ENCODE peak calls at places on chromosome 13, in seven cellular contexts. E, B, O, W, L, Z and J are unnamed samples.

GRCh38 chr13:113305208-113305607 is 8.2 kb downstream of the LAMP1 start:
- DNase-seq in E (no peak), B (no peak), O (no peak), W (no peak), L (peak), Z (no peak), J (no peak)

GRCh38 chr13:109644956-109645355 is 141.4 kb downstream of the IRS2 start:
- DNase-seq in E (no peak), B (no peak), O (no peak), W (no peak), L (no peak), Z (no peak), J (no peak)

GRCh38 chr13:95301947-95302386 is 716 bp upstream of the ABCC4 start:
- DNase-seq in E (no peak), B (no peak), O (no peak), W (no peak), L (no peak), Z (no peak), J (peak)

GRCh38 chr13:33797622-33798021 is 20.3 kb upstream of the RFC3 start:
- DNase-seq in E (no peak), B (no peak), O (no peak), W (no peak), L (peak), Z (no peak), J (no peak)

GRCh38 chr13:89407357-89407756 is 1736.2 kb downstream of the SLITRK5 start:
- DNase-seq in E (no peak), B (no peak), O (no peak), W (no peak), L (no peak), Z (no peak), J (no peak)

GRCh38 chr13:113546571-113547247 is 37.8 kb upstream of the TFDP1 start:
- DNase-seq in E (peak), B (peak), O (peak), W (no peak), L (peak), Z (no peak), J (no peak)

GRCh38 chr13:103200118-103200885 is 134.1 kb upstream of the SLC10A2 start:
- DNase-seq in E (no peak), B (no peak), O (no peak), W (no peak), L (no peak), Z (no peak), J (no peak)

GRCh38 chr13:113856716-113857065 is 7.2 kb downstream of the GAS6 start:
- DNase-seq in E (no peak), B (no peak), O (peak), W (no peak), L (peak), Z (no peak), J (no peak)

GRCh38 chr13:21674271-21675009 is 3.6 kb downstream of the FGF9 start:
- DNase-seq in E (peak), B (no peak), O (peak), W (peak), L (no peak), Z (no peak), J (peak)

GRCh38 chr13:53382008-53382407 is 353.4 kb downstream of the OLFM4 start:
- DNase-seq in E (no peak), B (no peak), O (no peak), W (no peak), L (no peak), Z (no peak), J (no peak)

GRCh38 chr13:63124863-63125262 is 1709.2 kb upstream of the PCDH20 start:
- DNase-seq in E (no peak), B (no peak), O (no peak), W (peak), L (peak), Z (no peak), J (no peak)

GRCh38 chr13:33262997-33263396 is 22.6 kb downstream of the STARD13 start:
- DNase-seq in E (no peak), B (no peak), O (no peak), W (peak), L (no peak), Z (no peak), J (peak)

GRCh38 chr13:113864303-113864890 is 521 bp upstream of the GAS6 start:
- DNase-seq in E (no peak), B (no peak), O (no peak), W (no peak), L (no peak), Z (no peak), J (no peak)

GRCh38 chr13:32791545-32792172 is 205.4 kb downstream of the PDS5B start:
- DNase-seq in E (no peak), B (no peak), O (no peak), W (peak), L (peak), Z (no peak), J (peak)

GRCh38 chr13:44932850-44933251 is 56.4 kb downstream of the NUFIP1 start:
- DNase-seq in E (no peak), B (no peak), O (peak), W (no peak), L (peak), Z (no peak), J (no peak)

GRCh38 chr13:20390526-20391175 is 135.0 kb downstream of the CRYL1 start:
- DNase-seq in E (no peak), B (no peak), O (no peak), W (no peak), L (no peak), Z (no peak), J (no peak)

GRCh38 chr13:27790523-27790922 is 1.8 kb upstream of the GSX1 start:
- DNase-seq in E (peak), B (no peak), O (no peak), W (no peak), L (no peak), Z (no peak), J (no peak)

GRCh38 chr13:28573595-28574373 is 78.9 kb upstream of the FLT1 start:
- DNase-seq in E (no peak), B (no peak), O (no peak), W (peak), L (no peak), Z (no peak), J (no peak)

GRCh38 chr13:74464656-74465055 is 330.5 kb upstream of the KLF12 start:
- DNase-seq in E (no peak), B (no peak), O (peak), W (no peak), L (no peak), Z (no peak), J (no peak)

GRCh38 chr13:93289047-93289446 is 62.4 kb downstream of the GPC6 start:
- DNase-seq in E (no peak), B (no peak), O (no peak), W (no peak), L (peak), Z (no peak), J (no peak)

GRCh38 chr13:36353001-36353400 is 6.8 kb upstream of the SPART start:
- DNase-seq in E (no peak), B (no peak), O (no peak), W (no peak), L (no peak), Z (no peak), J (no peak)

GRCh38 chr13:40430234-40430633 is 236.2 kb downstream of the FOXO1 start:
- DNase-seq in E (no peak), B (no peak), O (no peak), W (no peak), L (no peak), Z (no peak), J (no peak)

GRCh38 chr13:82772802-82773201 is 1109.5 kb downstream of the SLITRK1 start:
- DNase-seq in E (no peak), B (no peak), O (no peak), W (no peak), L (peak), Z (no peak), J (no peak)

GRCh38 chr13:27962128-27962841 is 6.8 kb downstream of the CDX2 start:
- DNase-seq in E (peak), B (no peak), O (no peak), W (no peak), L (no peak), Z (no peak), J (no peak)

GRCh38 chr13:40692946-40693345 is 26.5 kb upstream of the FOXO1 start:
- DNase-seq in E (no peak), B (no peak), O (no peak), W (no peak), L (no peak), Z (no peak), J (no peak)

GRCh38 chr13:24678151-24678550 is 2.1 kb upstream of the ATP12A start:
- DNase-seq in E (no peak), B (peak), O (no peak), W (peak), L (no peak), Z (no peak), J (no peak)

GRCh38 chr13:65613004-65613403 is 1617.1 kb downstream of the PCDH9 start:
- DNase-seq in E (no peak), B (no peak), O (no peak), W (peak), L (no peak), Z (no peak), J (no peak)

GRCh38 chr13:114049026-114049425 is 75.2 kb upstream of the C13orf46 start:
- DNase-seq in E (no peak), B (peak), O (no peak), W (peak), L (no peak), Z (no peak), J (peak)

GRCh38 chr13:44739120-44739519 is 163.0 kb upstream of the TSC22D1 start:
- DNase-seq in E (no peak), B (no peak), O (no peak), W (no peak), L (no peak), Z (no peak), J (no peak)

GRCh38 chr13:43872181-43872580 is 7.4 kb downstream of the CCDC122 start:
- DNase-seq in E (no peak), B (no peak), O (no peak), W (no peak), L (no peak), Z (no peak), J (no peak)

GRCh38 chr13:49627831-49628652 is at the start of gene ARL11:
- DNase-seq in E (peak), B (peak), O (peak), W (peak), L (no peak), Z (no peak), J (peak)

GRCh38 chr13:30002577-30002976 is 152.2 kb upstream of the UBL3 start:
- DNase-seq in E (no peak), B (no peak), O (no peak), W (peak), L (peak), Z (no peak), J (no peak)

GRCh38 chr13:21580736-21581135 is 23.2 kb downstream of the MICU2 start:
- DNase-seq in E (no peak), B (no peak), O (no peak), W (no peak), L (no peak), Z (no peak), J (no peak)

GRCh38 chr13:55199132-55199531 is 1941.6 kb upstream of the PRR20A start:
- DNase-seq in E (peak), B (no peak), O (no peak), W (peak), L (no peak), Z (no peak), J (no peak)

DNA sequence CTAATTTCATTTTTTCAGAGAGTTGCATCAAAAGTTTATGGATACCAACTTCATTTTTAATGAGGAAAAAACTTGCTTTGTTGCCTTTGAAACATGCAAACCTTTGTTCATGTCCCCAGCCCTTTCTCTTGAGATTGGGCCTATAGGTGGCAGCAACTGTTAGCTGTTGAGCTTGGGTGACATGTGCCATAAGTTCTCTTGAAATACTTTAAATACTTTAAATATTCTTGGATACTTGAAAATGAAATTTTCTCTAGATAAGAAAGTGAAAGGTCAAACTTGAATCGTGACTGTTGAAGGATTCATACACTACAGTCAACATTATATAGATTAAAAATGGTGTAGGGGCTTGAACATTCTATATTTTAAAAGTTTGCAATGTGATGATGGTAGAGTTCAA is 294.9 kb downstream of the NDFIP2 start:
- DNase-seq in E (no peak), B (peak), O (peak), W (peak), L (peak), Z (no peak), J (peak)
- TF ChIP-seq CTCF in E (peak), B (peak), O (peak), W (peak), L (peak), Z (peak), J (no peak)

GRCh38 chr13:101115762-101116161 is 300.5 kb downstream of the NALCN start:
- DNase-seq in E (no peak), B (no peak), O (no peak), W (peak), L (peak), Z (no peak), J (no peak)
- TF ChIP-seq CTCF in E (no peak), B (no peak), O (no peak), W (no peak), L (peak), Z (no peak), J (no peak)

GRCh38 chr13:67077132-67077531 is 153.0 kb downstream of the PCDH9 start:
- DNase-seq in E (no peak), B (no peak), O (no peak), W (no peak), L (no peak), Z (no peak), J (no peak)

GRCh38 chr13:67078062-67078461 is 152.1 kb downstream of the PCDH9 start:
- DNase-seq in E (no peak), B (no peak), O (no peak), W (no peak), L (no peak), Z (no peak), J (no peak)

GRCh38 chr13:67071918-67072598 is 158.1 kb downstream of the PCDH9 start:
- DNase-seq in E (no peak), B (no peak), O (no peak), W (no peak), L (no peak), Z (no peak), J (no peak)

GRCh38 chr13:67076378-67076777 is 153.8 kb downstream of the PCDH9 start:
- DNase-seq in E (no peak), B (no peak), O (no peak), W (no peak), L (no peak), Z (no peak), J (no peak)

GRCh38 chr13:67075239-67075638 is 154.9 kb downstream of the PCDH9 start:
- DNase-seq in E (no peak), B (no peak), O (no peak), W (no peak), L (peak), Z (no peak), J (no peak)
- TF ChIP-seq CTCF in E (no peak), B (no peak), O (no peak), W (no peak), L (peak), Z (no peak), J (no peak)

GRCh38 chr13:111630411-111630810 is 310.0 kb downstream of the TEX29 start:
- DNase-seq in E (peak), B (no peak), O (no peak), W (no peak), L (no peak), Z (no peak), J (no peak)
- TF ChIP-seq CTCF in E (peak), B (no peak), O (no peak), W (no peak), L (no peak), Z (no peak), J (no peak)

GRCh38 chr13:31159306-31159705 is 2.4 kb downstream of the HSPH1 start:
- DNase-seq in E (no peak), B (no peak), O (no peak), W (no peak), L (peak), Z (no peak), J (peak)

GRCh38 chr13:31162151-31163008 is 676 bp upstream of the HSPH1 start:
- DNase-seq in E (peak), B (peak), O (peak), W (peak), L (peak), Z (peak), J (peak)

GRCh38 chr13:31160857-31161582 is 684 bp downstream of the HSPH1 start:
- DNase-seq in E (peak), B (peak), O (peak), W (peak), L (peak), Z (no peak), J (peak)

GRCh38 chr13:31166591-31166990 is 4.9 kb upstream of the HSPH1 start:
- DNase-seq in E (no peak), B (no peak), O (no peak), W (no peak), L (peak), Z (no peak), J (no peak)

DNA sequence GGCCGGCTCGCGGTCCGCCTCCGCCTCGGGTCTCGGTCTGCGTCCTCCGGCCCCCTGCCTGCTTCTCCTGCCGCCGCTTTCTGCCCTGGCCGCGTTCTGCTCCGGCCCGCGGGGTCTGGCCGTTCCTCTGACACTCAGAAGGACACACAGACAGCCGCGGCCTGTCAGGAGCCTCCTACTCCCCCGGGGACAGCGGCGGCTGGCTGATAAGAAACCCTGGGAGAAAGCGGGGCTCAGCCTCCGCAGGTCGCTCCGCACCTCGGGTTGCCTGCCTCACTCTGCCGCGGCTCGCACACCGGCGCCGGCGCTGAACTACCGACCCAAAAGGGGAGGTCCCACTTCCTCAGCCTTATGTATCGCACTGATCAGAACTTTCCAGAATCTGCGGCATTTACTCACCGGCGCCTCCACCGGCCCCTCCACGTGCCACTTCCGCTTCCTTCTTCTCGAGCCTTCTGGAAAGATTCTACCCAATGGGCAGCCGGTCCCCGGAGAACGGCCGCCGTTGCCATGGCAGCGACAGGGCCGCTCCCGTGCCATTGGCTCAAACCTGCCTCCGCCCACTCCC is at the start of gene HSPH1:
- DNase-seq in E (peak), B (peak), O (peak), W (peak), L (peak), Z (peak), J (peak)
- TF ChIP-seq CTCF in E (no peak), B (no peak), O (peak), W (no peak), L (no peak), Z (no peak), J (no peak)

DNA sequence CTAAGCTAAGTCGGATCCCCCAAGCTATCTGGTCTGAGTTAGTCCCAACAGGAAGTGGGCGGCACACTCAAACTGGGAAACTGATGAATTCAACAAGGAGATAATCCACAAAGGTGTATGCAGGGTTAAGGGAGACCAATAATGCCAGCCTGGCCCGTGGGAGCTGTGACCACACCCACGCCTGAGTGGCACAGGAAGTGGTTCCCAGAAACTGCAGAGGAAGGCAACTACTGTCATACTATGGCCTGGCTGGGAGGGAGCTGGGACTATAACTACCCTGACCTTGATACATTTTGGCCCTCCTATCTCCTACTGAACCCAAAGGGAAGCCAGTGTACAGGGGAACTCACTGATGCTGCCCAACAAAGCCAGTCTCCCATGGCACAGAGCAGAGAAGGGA is 85.5 kb upstream of the TDRD3 start:
- DNase-seq in E (no peak), B (no peak), O (no peak), W (no peak), L (no peak), Z (no peak), J (peak)
- TF ChIP-seq CTCF in E (no peak), B (no peak), O (no peak), W (no peak), L (no peak), Z (no peak), J (no peak)